ENCODE peak calls at places on chromosome 17, in six cellular contexts. D is activated CD4-positive, alpha-beta T cell treated with anti-CD3 and anti-CD28 coated beads, Interleukin-2, amount 50 U/mL, for 4 hours; C is stimulated activated CD4-positive, alpha-beta T cell treated with anti-CD3 and anti-CD28 coated beads, Interleukin-4, amount 100 ng/mL, for 24 hours; M is Jurkat, Clone E6-1; A is NCI-H1048; I is glomerular endothelial cell. X is an unnamed sample.

GRCh38 chr17:19346351-19347255 is 15.9 kb downstream of the B9D1 start:
- DNase-seq in M (no peak), A (no peak), I (no peak), C (no peak), D (no peak), X (peak; percentile 53)

GRCh38 chr17:71496552-71496951 is 624.3 kb upstream of the SOX9 start:
- DNase-seq in M (no peak), C (no peak), D (no peak), I (no peak), A (no peak), X (peak; percentile 49)

GRCh38 chr17:82926716-82927115 is 86.9 kb upstream of the ZNF750 start:
- DNase-seq in M (no peak), C (no peak), I (no peak), D (no peak), A (no peak), X (no peak)

GRCh38 chr17:65819810-65820209 is 258.4 kb upstream of the AXIN2 start:
- DNase-seq in D (no peak), A (no peak), C (no peak), M (no peak), I (no peak), X (no peak)

GRCh38 chr17:68302066-68302564 is 10.8 kb downstream of the ARSG start:
- DNase-seq in I (no peak), D (no peak), M (no peak), A (no peak), C (no peak), X (no peak)

GRCh38 chr17:66678827-66679226 is 156.1 kb upstream of the CACNG5 start:
- DNase-seq in D (no peak), M (no peak), A (no peak), I (no peak), C (no peak), X (no peak)

GRCh38 chr17:76702941-76703637 is 7.7 kb downstream of the MXRA7 start:
- DNase-seq in A (no peak), M (no peak), I (no peak), D (no peak), C (no peak), X (no peak)

GRCh38 chr17:50534222-50534978 is 1.9 kb downstream of the EPN3 start:
- DNase-seq in C (peak; percentile 27), M (no peak), I (no peak), A (no peak), D (peak; percentile 9), X (peak; percentile 85)

GRCh38 chr17:78049609-78050008 is 78.9 kb downstream of the TMC6 start:
- DNase-seq in I (no peak), D (no peak), M (no peak), A (no peak), C (no peak), X (no peak)

GRCh38 chr17:40540448-40540847 is 24.8 kb downstream of the CCR7 start:
- DNase-seq in C (peak; percentile 73), I (no peak), A (no peak), D (peak; percentile 45), M (no peak), X (no peak)

GRCh38 chr17:72590382-72590781 is 469.6 kb downstream of the SOX9 start:
- DNase-seq in A (no peak), M (no peak), C (no peak), D (no peak), I (no peak), X (peak; percentile 76)

GRCh38 chr17:35740997-35741931 is 9.8 kb downstream of the RASL10B start:
- DNase-seq in D (no peak), I (no peak), C (peak; percentile 19), M (no peak), A (no peak), X (no peak)

GRCh38 chr17:6959700-6960099 is 36.1 kb upstream of the ALOX12 start:
- DNase-seq in C (no peak), I (no peak), A (no peak), D (no peak), M (peak; percentile 31), X (no peak)

GRCh38 chr17:53353919-53354351 is 468.8 kb upstream of the KIF2B start:
- DNase-seq in A (peak; percentile 34), D (no peak), C (no peak), M (no peak), I (no peak), X (no peak)

GRCh38 chr17:19262650-19263620 is 25.8 kb downstream of the EPN2 start:
- DNase-seq in C (peak; percentile 15), D (no peak), A (no peak), M (no peak), I (no peak), X (peak; percentile 94)

GRCh38 chr17:21089933-21090888 is 36.6 kb upstream of the DHRS7B start:
- DNase-seq in M (no peak), D (no peak), C (no peak), I (no peak), A (no peak), X (no peak)

GRCh38 chr17:62981933-62982332 is 15.9 kb downstream of the TANC2 start:
- DNase-seq in M (no peak), I (no peak), D (no peak), C (no peak), A (no peak), X (peak; percentile 92)

GRCh38 chr17:61411114-61411943 is 11.7 kb downstream of the TBX2 start:
- DNase-seq in M (no peak), A (no peak), D (no peak), C (no peak), I (no peak), X (peak; percentile 10)

GRCh38 chr17:41781404-41782110 is 5.0 kb downstream of the JUP start:
- DNase-seq in M (no peak), I (no peak), A (no peak), C (no peak), D (no peak), X (no peak)

GRCh38 chr17:1186214-1186820 is 6.5 kb upstream of the ABR start:
- DNase-seq in M (no peak), I (no peak), C (no peak), A (no peak), D (no peak), X (peak; percentile 86)

GRCh38 chr17:12342609-12343248 is 322.1 kb downstream of the MAP2K4 start:
- DNase-seq in C (no peak), M (peak; percentile 24), I (no peak), A (peak; percentile 2), D (no peak), X (peak; percentile 32)

GRCh38 chr17:81834831-81835267 is at the start of gene PPP1R27:
- DNase-seq in D (no peak), M (no peak), A (no peak), C (no peak), I (no peak), X (no peak)

GRCh38 chr17:28365487-28365886 is 488 bp upstream of the SEBOX start:
- DNase-seq in A (no peak), I (no peak), C (no peak), D (no peak), M (no peak), X (no peak)

GRCh38 chr17:57946798-57947358 is 8.3 kb downstream of the CUEDC1 start:
- DNase-seq in I (no peak), M (no peak), D (peak; percentile 4), A (no peak), C (no peak), X (peak; percentile 70)

GRCh38 chr17:969767-970387 is 9.7 kb downstream of the NXN start:
- DNase-seq in I (no peak), D (no peak), M (no peak), A (no peak), C (no peak), X (no peak)

GRCh38 chr17:28961391-28961790 is 10.1 kb upstream of the PHF12 start:
- DNase-seq in C (no peak), A (no peak), I (no peak), M (no peak), D (no peak), X (no peak)

GRCh38 chr17:1754430-1755112 is 7.3 kb upstream of the SERPINF1 start:
- DNase-seq in M (no peak), D (no peak), C (no peak), A (no peak), I (no peak), X (no peak)

GRCh38 chr17:80261159-80261894 is 675 bp downstream of the RNF213 start:
- DNase-seq in M (peak; percentile 91), C (peak; percentile 62), A (no peak), I (no peak), D (peak; percentile 55), X (peak; percentile 46)